ENCODE peak calls at places on chromosomes 6 and 20, in four cellular contexts. One of them, this sample, is unnamed.

GRCh38 chr20:1323830-1324597 is 4.9 kb downstream of the SDCBP2 start:
- DNase-seq in GM12878: no peak
- DNase-seq in H1: peak
- DNase-seq in K562: no peak
- DNase-seq in this sample: no peak

GRCh38 chr6:45984347-45984746 is 31.3 kb downstream of the CLIC5 start:
- DNase-seq in K562: no peak
- DNase-seq in H1: no peak
- DNase-seq in GM12878: no peak
- DNase-seq in this sample: no peak

GRCh38 chr6:154937306-154938244 is 57.5 kb upstream of the TIAM2 start:
- DNase-seq in GM12878: no peak
- DNase-seq in H1: no peak
- DNase-seq in K562: no peak
- DNase-seq in this sample: no peak

GRCh38 chr20:62488470-62488869 is 12.7 kb upstream of the GATA5 start:
- DNase-seq in H1: no peak
- DNase-seq in K562: no peak
- DNase-seq in GM12878: no peak
- DNase-seq in this sample: no peak

GRCh38 chr20:48215536-48215935 is 430.3 kb upstream of the SULF2 start:
- DNase-seq in GM12878: no peak
- DNase-seq in H1: no peak
- DNase-seq in K562: no peak
- DNase-seq in this sample: no peak

GRCh38 chr20:47320990-47321805 is 35.3 kb downstream of the ZMYND8 start:
- DNase-seq in H1: no peak
- DNase-seq in GM12878: no peak
- DNase-seq in K562: no peak
- DNase-seq in this sample: peak

GRCh38 chr6:121435444-121436069 is at the start of gene GJA1:
- DNase-seq in H1: no peak
- DNase-seq in GM12878: no peak
- DNase-seq in K562: no peak
- DNase-seq in this sample: no peak

GRCh38 chr20:35821807-35822242 is 50.0 kb downstream of the PHF20 start:
- DNase-seq in GM12878: no peak
- DNase-seq in H1: no peak
- DNase-seq in K562: peak
- DNase-seq in this sample: peak

GRCh38 chr6:54112171-54112650 is 968 bp downstream of the MLIP start:
- DNase-seq in K562: no peak
- DNase-seq in GM12878: no peak
- DNase-seq in H1: no peak
- DNase-seq in this sample: no peak

GRCh38 chr6:113630738-113631535 is 226.2 kb upstream of the MARCKS start:
- DNase-seq in K562: no peak
- DNase-seq in H1: no peak
- DNase-seq in GM12878: peak
- DNase-seq in this sample: no peak

GRCh38 chr6:169999367-169999766 is 247.9 kb downstream of the ERMARD start:
- DNase-seq in K562: no peak
- DNase-seq in GM12878: no peak
- DNase-seq in H1: no peak
- DNase-seq in this sample: no peak

GRCh38 chr6:170034294-170034693 is 256.6 kb downstream of the DLL1 start:
- DNase-seq in K562: no peak
- DNase-seq in GM12878: no peak
- DNase-seq in H1: no peak
- DNase-seq in this sample: no peak

GRCh38 chr6:57013501-57013900 is 33.0 kb upstream of the KIAA1586 start:
- DNase-seq in GM12878: no peak
- DNase-seq in K562: peak
- DNase-seq in H1: no peak
- DNase-seq in this sample: no peak

GRCh38 chr6:33609444-33610034 is 11.6 kb upstream of the ITPR3 start:
- DNase-seq in GM12878: no peak
- DNase-seq in K562: no peak
- DNase-seq in H1: no peak
- DNase-seq in this sample: no peak

GRCh38 chr6:53361549-53362031 is 12.8 kb upstream of the ELOVL5 start:
- DNase-seq in K562: peak
- DNase-seq in H1: no peak
- DNase-seq in GM12878: peak
- DNase-seq in this sample: no peak

GRCh38 chr6:151413372-151414145 is 22.2 kb upstream of the ZBTB2 start:
- DNase-seq in GM12878: no peak
- DNase-seq in K562: no peak
- DNase-seq in H1: no peak
- DNase-seq in this sample: no peak

GRCh38 chr6:48151142-48151541 is 40.1 kb upstream of the PTCHD4 start:
- DNase-seq in K562: no peak
- DNase-seq in H1: no peak
- DNase-seq in GM12878: no peak
- DNase-seq in this sample: no peak

GRCh38 chr6:21022343-21023107 is 488.3 kb downstream of the CDKAL1 start:
- DNase-seq in GM12878: peak
- DNase-seq in H1: no peak
- DNase-seq in K562: peak
- DNase-seq in this sample: peak
- TF ChIP-seq HDAC6 in GM12878: no peak
- TF ChIP-seq HDAC6 in H1: no peak
- TF ChIP-seq HDAC6 in K562: no peak
- TF ChIP-seq HDAC6 in this sample: no peak

GRCh38 chr6:106084106-106084963 is 1.8 kb upstream of the PRDM1 start:
- DNase-seq in H1: peak
- DNase-seq in GM12878: peak
- DNase-seq in K562: peak
- DNase-seq in this sample: peak
- TF ChIP-seq HDAC6 in H1: no peak
- TF ChIP-seq HDAC6 in GM12878: no peak
- TF ChIP-seq HDAC6 in K562: no peak
- TF ChIP-seq HDAC6 in this sample: no peak

GRCh38 chr20:4067600-4068261 is 52.4 kb upstream of the RNF24 start:
- DNase-seq in GM12878: no peak
- DNase-seq in K562: no peak
- DNase-seq in H1: no peak
- DNase-seq in this sample: no peak

GRCh38 chr20:4070323-4071176 is 55.2 kb upstream of the RNF24 start:
- DNase-seq in K562: no peak
- DNase-seq in H1: no peak
- DNase-seq in GM12878: no peak
- DNase-seq in this sample: no peak

GRCh38 chr20:4069741-4070140 is 54.4 kb upstream of the RNF24 start:
- DNase-seq in GM12878: no peak
- DNase-seq in H1: no peak
- DNase-seq in K562: no peak
- DNase-seq in this sample: no peak

GRCh38 chr20:4066551-4066950 is 51.2 kb upstream of the RNF24 start:
- DNase-seq in K562: no peak
- DNase-seq in GM12878: no peak
- DNase-seq in H1: no peak
- DNase-seq in this sample: no peak

DNA sequence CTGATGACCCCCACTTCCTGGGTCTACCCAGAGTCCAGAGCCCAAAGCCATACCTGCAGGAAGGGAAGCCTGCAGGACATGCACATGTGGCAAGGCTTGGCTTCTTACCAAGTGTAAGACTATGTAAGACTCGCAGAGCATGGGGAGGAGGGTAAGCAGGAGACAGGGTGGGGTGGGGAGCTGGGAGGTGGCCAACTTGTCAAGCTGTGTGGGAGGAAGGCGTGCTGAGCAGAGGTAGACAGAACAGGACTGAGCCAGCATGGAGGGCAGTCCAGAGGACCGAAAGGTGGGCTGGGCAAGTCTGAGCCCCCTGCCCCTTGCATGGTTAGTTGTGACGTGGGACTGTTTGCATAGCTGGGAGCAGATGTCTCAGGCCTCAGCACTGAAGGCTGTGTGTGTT is 53.4 kb upstream of the RNF24 start:
- DNase-seq in GM12878: no peak
- DNase-seq in H1: no peak
- DNase-seq in K562: peak
- DNase-seq in this sample: no peak
- TF ChIP-seq HDAC6 in GM12878: no peak
- TF ChIP-seq HDAC6 in H1: no peak
- TF ChIP-seq HDAC6 in K562: no peak
- TF ChIP-seq HDAC6 in this sample: no peak

GRCh38 chr6:110020888-110021287 is 42.8 kb downstream of the GPR6 start:
- DNase-seq in GM12878: no peak
- DNase-seq in K562: no peak
- DNase-seq in H1: no peak
- DNase-seq in this sample: no peak

GRCh38 chr6:110018486-110018885 is 40.4 kb downstream of the GPR6 start:
- DNase-seq in H1: no peak
- DNase-seq in K562: no peak
- DNase-seq in GM12878: no peak
- DNase-seq in this sample: no peak

GRCh38 chr6:110015206-110015605 is 37.1 kb downstream of the GPR6 start:
- DNase-seq in H1: no peak
- DNase-seq in GM12878: no peak
- DNase-seq in K562: no peak
- DNase-seq in this sample: no peak

GRCh38 chr6:110017306-110017705 is 39.2 kb downstream of the GPR6 start:
- DNase-seq in GM12878: no peak
- DNase-seq in H1: no peak
- DNase-seq in K562: no peak
- DNase-seq in this sample: no peak

GRCh38 chr6:110017946-110018345 is 39.8 kb downstream of the GPR6 start:
- DNase-seq in K562: no peak
- DNase-seq in GM12878: no peak
- DNase-seq in H1: no peak
- DNase-seq in this sample: no peak
- TF ChIP-seq HDAC6 in K562: no peak
- TF ChIP-seq HDAC6 in GM12878: no peak
- TF ChIP-seq HDAC6 in H1: no peak
- TF ChIP-seq HDAC6 in this sample: no peak

GRCh38 chr6:71510057-71510713 is 221.6 kb downstream of the OGFRL1 start:
- DNase-seq in H1: peak
- DNase-seq in GM12878: no peak
- DNase-seq in K562: no peak
- DNase-seq in this sample: peak
- TF ChIP-seq HDAC6 in H1: no peak
- TF ChIP-seq HDAC6 in GM12878: no peak
- TF ChIP-seq HDAC6 in K562: no peak
- TF ChIP-seq HDAC6 in this sample: no peak

GRCh38 chr6:14656676-14657075 is 539.1 kb downstream of the CD83 start:
- DNase-seq in GM12878: no peak
- DNase-seq in K562: no peak
- DNase-seq in H1: no peak
- DNase-seq in this sample: no peak
- TF ChIP-seq HDAC6 in GM12878: no peak
- TF ChIP-seq HDAC6 in K562: no peak
- TF ChIP-seq HDAC6 in H1: no peak
- TF ChIP-seq HDAC6 in this sample: no peak

DNA sequence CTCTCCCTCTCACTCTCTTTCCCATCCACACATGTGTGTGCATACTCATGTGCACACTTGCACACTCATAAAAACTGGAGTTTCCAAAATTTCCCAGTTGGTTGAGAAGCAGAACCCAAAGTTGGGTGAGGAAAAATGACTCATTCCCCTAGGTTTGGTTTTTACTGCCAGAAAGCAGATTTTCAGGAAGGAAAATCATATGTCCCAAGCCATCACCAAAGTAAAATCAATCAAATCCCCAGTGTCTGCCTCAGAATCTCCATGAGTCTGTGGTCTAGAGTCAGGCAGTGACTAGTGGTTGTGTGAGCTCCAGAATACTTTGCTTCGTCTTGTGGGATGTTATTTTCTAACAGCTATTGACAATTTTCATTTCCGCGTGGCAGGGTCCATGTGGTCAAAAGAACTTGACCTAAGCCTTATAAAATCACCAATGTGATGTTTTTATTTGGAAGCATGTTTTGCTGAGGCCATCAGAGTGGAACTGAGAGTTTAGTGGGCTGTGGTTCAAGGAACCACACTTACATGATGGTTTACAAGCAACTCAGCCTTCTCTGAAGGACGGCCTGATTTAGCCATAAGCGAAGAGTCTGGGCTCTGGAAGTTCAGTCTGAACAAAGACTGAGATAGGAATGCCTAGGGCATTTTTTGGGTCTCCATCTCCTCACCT is 81.9 kb upstream of the CCN6 start:
- DNase-seq in K562: no peak
- DNase-seq in GM12878: no peak
- DNase-seq in H1: no peak
- DNase-seq in this sample: no peak
- TF ChIP-seq HDAC6 in K562: no peak
- TF ChIP-seq HDAC6 in GM12878: no peak
- TF ChIP-seq HDAC6 in H1: no peak
- TF ChIP-seq HDAC6 in this sample: no peak

GRCh38 chr6:131058236-131058635 is 4.8 kb downstream of the EPB41L2 start:
- DNase-seq in GM12878: no peak
- DNase-seq in K562: no peak
- DNase-seq in H1: no peak
- DNase-seq in this sample: no peak

GRCh38 chr6:131059486-131059885 is 3.6 kb downstream of the EPB41L2 start:
- DNase-seq in H1: no peak
- DNase-seq in K562: no peak
- DNase-seq in GM12878: no peak
- DNase-seq in this sample: no peak

GRCh38 chr6:131051316-131051715 is 11.7 kb downstream of the EPB41L2 start:
- DNase-seq in K562: no peak
- DNase-seq in H1: no peak
- DNase-seq in GM12878: no peak
- DNase-seq in this sample: no peak

GRCh38 chr6:131053546-131054240 is 9.4 kb downstream of the EPB41L2 start:
- DNase-seq in GM12878: no peak
- DNase-seq in H1: no peak
- DNase-seq in K562: no peak
- DNase-seq in this sample: no peak

GRCh38 chr6:131054392-131055250 is 8.4 kb downstream of the EPB41L2 start:
- DNase-seq in GM12878: no peak
- DNase-seq in H1: no peak
- DNase-seq in K562: no peak
- DNase-seq in this sample: no peak
- TF ChIP-seq HDAC6 in GM12878: no peak
- TF ChIP-seq HDAC6 in H1: no peak
- TF ChIP-seq HDAC6 in K562: no peak
- TF ChIP-seq HDAC6 in this sample: no peak